ENCODE peak calls at places on chromosomes 6 and 20, in four cellular contexts. V is retina; B is stomach; Q is stimulated activated CD4-positive, alpha-beta T cell treated with anti-CD3 and anti-CD28 coated beads, Interleukin-1b, Interleukin-23, amount 100 ng/mL, for 1 hour. C is an unnamed sample.

GRCh38 chr6:79640146-79641111 is 9.3 kb downstream of the SH3BGRL2 start:
- DNase-seq in V (no peak), B (no peak), Q (no peak), C (no peak)

GRCh38 chr20:38252292-38253288 is 7.9 kb downstream of the KIAA1755 start:
- DNase-seq in V (no peak), B (no peak), Q (no peak), C (no peak)

GRCh38 chr6:16324622-16325225 is 86.3 kb downstream of the GMPR start:
- DNase-seq in V (no peak), B (no peak), Q (no peak), C (peak)

GRCh38 chr20:19269737-19270325 is 57.4 kb downstream of the SLC24A3 start:
- DNase-seq in V (no peak), B (no peak), Q (no peak), C (no peak)

GRCh38 chr20:21125072-21125848 is 622 bp upstream of the KIZ start:
- DNase-seq in V (peak), B (peak), Q (no peak), C (peak)

GRCh38 chr6:23179994-23180393 is 610.6 kb downstream of the HDGFL1 start:
- DNase-seq in V (no peak), B (no peak), Q (no peak), C (no peak)

GRCh38 chr6:10307476-10307875 is 107.4 kb downstream of the TFAP2A start:
- DNase-seq in V (no peak), B (no peak), Q (no peak), C (no peak)

GRCh38 chr6:5085638-5086293 is 625 bp downstream of the PPP1R3G start:
- DNase-seq in V (peak), B (no peak), Q (no peak), C (peak)

GRCh38 chr6:131043902-131044447 is 19.1 kb downstream of the EPB41L2 start:
- DNase-seq in V (no peak), B (no peak), Q (no peak), C (no peak)

GRCh38 chr6:145631374-145631773 is 103.9 kb downstream of the EPM2A start:
- DNase-seq in V (no peak), B (no peak), Q (no peak), C (no peak)

GRCh38 chr6:110233769-110234374 is 53.6 kb downstream of the CDC40 start:
- DNase-seq in V (no peak), B (no peak), Q (no peak), C (no peak)

GRCh38 chr6:95417856-95418255 is 159.5 kb upstream of the MANEA start:
- DNase-seq in V (peak), B (no peak), Q (no peak), C (no peak)

GRCh38 chr6:27553123-27553904 is 80.4 kb upstream of the ZNF184 start:
- DNase-seq in V (no peak), B (no peak), Q (no peak), C (no peak)

GRCh38 chr6:131909408-131910218 is 41.6 kb downstream of the CCN2 start:
- DNase-seq in V (peak), B (peak), Q (peak), C (peak)

GRCh38 chr6:36713846-36714245 is 16.2 kb downstream of the RAB44 start:
- DNase-seq in V (no peak), B (no peak), Q (no peak), C (no peak)

GRCh38 chr20:51238675-51239305 is 215.9 kb upstream of the KCNG1 start:
- DNase-seq in V (no peak), B (no peak), Q (no peak), C (no peak)

C was measured in PC-3.